ENCODE peak calls at places on chromosome 21, in four cellular contexts. D is amniotic stem cell, Q is small intestine, A is GM12865. W is an unnamed sample.

GRCh38 chr21:42527127-42527488 is 13.5 kb downstream of the SLC37A1 start:
- DNase-seq in D (no peak), Q (no peak), A (peak; percentile 17), W (no peak)

GRCh38 chr21:35511298-35512162 is 462.4 kb upstream of the RUNX1 start:
- DNase-seq in D (no peak), Q (no peak), A (no peak), W (no peak)

GRCh38 chr21:45639206-45640000 is 4.1 kb upstream of the PCBP3 start:
- DNase-seq in D (no peak), Q (peak; percentile 14), A (no peak), W (no peak)

GRCh38 chr21:14453339-14453738 is 70.4 kb upstream of the HSPA13 start:
- DNase-seq in D (no peak), Q (peak; percentile 23), A (peak; percentile 95), W (no peak)

GRCh38 chr21:35677298-35677841 is 383.0 kb downstream of the SETD4 start:
- DNase-seq in D (no peak), Q (peak; percentile 18), A (no peak), W (no peak)

GRCh38 chr21:34865922-34866271 is 183.2 kb downstream of the RUNX1 start:
- DNase-seq in D (no peak), Q (no peak), A (peak; percentile 94), W (no peak)

GRCh38 chr21:31133243-31133830 is 95.1 kb upstream of the KRTAP19-8 start:
- DNase-seq in D (no peak), Q (no peak), A (no peak), W (no peak)

GRCh38 chr21:38813143-38813542 is 7.4 kb downstream of the ETS2 start:
- DNase-seq in D (no peak), Q (no peak), A (no peak), W (no peak)

GRCh38 chr21:45831991-45832740 is 149.4 kb upstream of the COL6A1 start:
- DNase-seq in D (no peak), Q (no peak), A (no peak), W (peak; percentile 64)

GRCh38 chr21:18917602-18918001 is 514.0 kb upstream of the TMPRSS15 start:
- DNase-seq in D (no peak), Q (no peak), A (no peak), W (no peak)

GRCh38 chr21:27631471-27631870 is 664.6 kb upstream of the ADAMTS5 start:
- DNase-seq in D (no peak), Q (no peak), A (no peak), W (no peak)

GRCh38 chr21:35585155-35585554 is 475.2 kb downstream of the SETD4 start:
- DNase-seq in D (no peak), Q (no peak), A (peak; percentile 52), W (no peak)

GRCh38 chr21:14737922-14738321 is 191.8 kb upstream of the SAMSN1 start:
- DNase-seq in D (no peak), Q (peak; percentile 73), A (peak; percentile 84), W (no peak)

GRCh38 chr21:37452222-37452621 is 85.6 kb downstream of the DYRK1A start:
- DNase-seq in D (peak; percentile 47), Q (no peak), A (no peak), W (no peak)

GRCh38 chr21:44354001-44354405 is 582 bp downstream of the TRPM2 start:
- DNase-seq in D (no peak), Q (no peak), A (no peak), W (peak; percentile 63)

GRCh38 chr21:43921979-43922945 is 57.2 kb downstream of the AGPAT3 start:
- DNase-seq in D (no peak), Q (no peak), A (peak; percentile 72), W (no peak)

GRCh38 chr21:45460611-45461368 is 55.8 kb downstream of the COL18A1 start:
- DNase-seq in D (peak; percentile 54), Q (peak; percentile 27), A (no peak), W (no peak)

GRCh38 chr21:32597205-32597604 is 11.9 kb upstream of the TCP10L start:
- DNase-seq in D (peak; percentile 60), Q (no peak), A (no peak), W (no peak)

GRCh38 chr21:44054710-44055109 is 42.6 kb downstream of the TRAPPC10 start:
- DNase-seq in D (no peak), Q (no peak), A (no peak), W (no peak)

GRCh38 chr21:37383066-37383465 is 16.5 kb downstream of the DYRK1A start:
- DNase-seq in D (no peak), Q (no peak), A (peak; percentile 33), W (no peak)

GRCh38 chr21:38784458-38785266 is 21.1 kb upstream of the ETS2 start:
- DNase-seq in D (no peak), Q (peak; percentile 76), A (no peak), W (no peak)

GRCh38 chr21:33238565-33239255 is 9.0 kb downstream of the IFNAR2 start:
- DNase-seq in D (no peak), Q (no peak), A (peak; percentile 89), W (no peak)

GRCh38 chr21:14306143-14306907 is 76.6 kb downstream of the HSPA13 start:
- DNase-seq in D (no peak), Q (no peak), A (peak; percentile 8), W (no peak)

GRCh38 chr21:44920694-44921604 is at the start of gene ITGB2:
- DNase-seq in D (no peak), Q (no peak), A (peak; percentile 78), W (peak; percentile 92)

GRCh38 chr21:16993416-16994044 is 519.3 kb upstream of the CXADR start:
- DNase-seq in D (no peak), Q (no peak), A (no peak), W (no peak)

GRCh38 chr21:20527691-20528090 is 470.5 kb upstream of the NCAM2 start:
- DNase-seq in D (no peak), Q (no peak), A (no peak), W (no peak)

GRCh38 chr21:45403825-45404725 is 890 bp upstream of the COL18A1 start:
- DNase-seq in D (no peak), Q (no peak), A (no peak), W (peak; percentile 86)

GRCh38 chr21:39630191-39630591 is 17.5 kb downstream of the B3GALT5 start:
- DNase-seq in D (no peak), Q (no peak), A (no peak), W (no peak)

GRCh38 chr21:45290948-45291612 is 3.4 kb upstream of the POFUT2 start:
- DNase-seq in D (no peak), Q (no peak), A (no peak), W (no peak)

GRCh38 chr21:44579833-44580144 is 615 bp downstream of the KRTAP10-5 start:
- DNase-seq in D (no peak), Q (no peak), A (no peak), W (no peak)

GRCh38 chr21:35113064-35113463 is 64.0 kb upstream of the RUNX1 start:
- DNase-seq in D (no peak), Q (no peak), A (no peak), W (no peak)

GRCh38 chr21:31162827-31163226 is 124.6 kb upstream of the KRTAP19-8 start:
- DNase-seq in D (no peak), Q (no peak), A (no peak), W (no peak)

W was measured in Right ventricle myocardium inferior.